ENCODE peak calls at places on chromosome 14, in ten cellular contexts. S is NT2/D1; B is CD8-positive, alpha-beta T cell; G is GM12878; O is HCT116; R is sigmoid colon; T is lung; J is tibial artery; F is transverse colon; D is A549. H is an unnamed sample.

GRCh38 chr14:90940318-90940962 is 120.0 kb downstream of the RPS6KA5 start:
- DNase-seq in S (no peak), B (no peak), G (no peak), O (no peak), R (no peak), T (no peak), J (no peak), F (no peak), D (no peak), H (no peak)

GRCh38 chr14:86052868-86053267 is 522.9 kb downstream of the FLRT2 start:
- DNase-seq in S (no peak), B (no peak), G (no peak), O (no peak), R (no peak), T (no peak), J (no peak), F (no peak), D (no peak), H (no peak)

GRCh38 chr14:64705406-64706118 is 1.3 kb downstream of the PLEKHG3 start:
- DNase-seq in S (no peak), B (no peak), G (no peak), O (no peak), R (peak; percentile 80), T (no peak), J (peak; percentile 66), F (no peak), D (no peak), H (no peak)

GRCh38 chr14:100628225-100628624 is 41.0 kb upstream of the BEGAIN start:
- DNase-seq in S (no peak), B (no peak), G (no peak), O (no peak), R (no peak), T (no peak), J (no peak), F (no peak), D (no peak), H (no peak)

GRCh38 chr14:34766611-34767010 is 52.2 kb upstream of the CFL2 start:
- DNase-seq in S (no peak), B (no peak), G (no peak), O (no peak), R (no peak), T (no peak), J (no peak), F (no peak), D (no peak), H (no peak)

GRCh38 chr14:38145142-38145541 is 62.6 kb upstream of the SSTR1 start:
- DNase-seq in S (no peak), B (no peak), G (no peak), O (no peak), R (no peak), T (no peak), J (no peak), F (no peak), D (no peak), H (no peak)

GRCh38 chr14:51085007-51085406 is 9.9 kb downstream of the TRIM9 start:
- DNase-seq in S (no peak), B (no peak), G (no peak), O (no peak), R (no peak), T (no peak), J (no peak), F (no peak), D (no peak), H (no peak)

GRCh38 chr14:71551291-71551955 is 380.8 kb upstream of the RGS6 start:
- DNase-seq in S (no peak), B (no peak), G (no peak), O (no peak), R (no peak), T (no peak), J (no peak), F (no peak), D (no peak), H (no peak)

GRCh38 chr14:48575772-48576171 is 900.4 kb upstream of the MDGA2 start:
- DNase-seq in S (no peak), B (no peak), G (no peak), O (no peak), R (no peak), T (no peak), J (no peak), F (no peak), D (no peak), H (no peak)

GRCh38 chr14:66476964-66477363 is 9.2 kb upstream of the CCDC196 start:
- DNase-seq in S (no peak), B (no peak), G (no peak), O (no peak), R (no peak), T (no peak), J (no peak), F (no peak), D (peak; percentile 4), H (no peak)

GRCh38 chr14:75363156-75363555 is 64.7 kb upstream of the JDP2 start:
- DNase-seq in S (no peak), B (no peak), G (no peak), O (no peak), R (no peak), T (no peak), J (no peak), F (no peak), D (no peak), H (no peak)
- H3K4me1 ChIP-seq in S (no peaks in the 10 kb centered on the region), B (no peaks in the 10 kb centered on the region), G (peaks cover 3% of the 10 kb centered on the region), O (no peaks in the 10 kb centered on the region), R (no peaks in the 10 kb centered on the region), T (no peaks in the 10 kb centered on the region), J (peaks cover 37% of the 10 kb centered on the region), F (no peaks in the 10 kb centered on the region), D (peaks cover 11% of the 10 kb centered on the region), H (peaks cover 12% of the 10 kb centered on the region)

DNA sequence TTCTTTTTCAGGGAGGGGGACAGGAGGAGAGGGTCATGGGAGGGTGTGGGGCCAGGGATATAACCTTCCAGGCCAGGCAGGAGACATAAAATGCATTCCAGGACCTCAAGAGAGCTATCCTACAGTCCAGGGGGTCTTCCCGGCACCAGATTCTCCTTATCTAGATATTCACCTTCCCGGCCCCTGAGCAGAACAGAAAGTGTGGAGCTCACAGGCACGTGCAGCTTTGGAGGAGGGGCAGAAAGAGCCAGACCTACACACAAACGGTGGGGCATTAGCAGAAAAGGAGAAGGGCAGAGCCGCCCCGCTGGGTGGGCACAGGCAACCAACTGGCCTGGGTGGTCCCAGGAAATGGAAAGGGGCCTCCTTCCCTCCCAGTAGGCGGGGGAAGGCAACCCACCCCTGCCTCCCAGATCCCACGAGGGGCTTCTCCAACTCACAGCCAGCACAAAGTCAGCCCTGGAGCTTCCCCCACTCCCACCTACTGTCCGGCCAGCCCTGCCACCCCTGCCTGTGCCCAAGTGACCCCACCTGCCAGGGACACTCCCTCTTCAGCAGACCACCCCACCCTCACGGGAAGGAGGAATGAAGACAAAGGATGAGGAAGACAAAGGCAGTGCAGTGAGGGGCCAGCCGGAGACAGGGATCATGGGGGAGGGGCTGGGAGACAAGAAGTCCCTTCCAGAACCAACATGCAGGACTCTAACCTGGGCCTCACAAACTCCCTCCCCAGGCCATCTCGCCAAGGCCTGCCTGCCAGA is 33.3 kb downstream of the CCDC85C start:
- DNase-seq in S (peak; percentile 47), B (no peak), G (no peak), O (no peak), R (no peak), T (no peak), J (no peak), F (no peak), D (no peak), H (no peak)
- H3K4me1 ChIP-seq in S (peaks cover 40% of the 10 kb centered on the region), B (no peaks in the 10 kb centered on the region), G (peaks cover 17% of the 10 kb centered on the region), O (peaks cover 52% of the 10 kb centered on the region), R (peaks cover 100% of the 10 kb centered on the region), T (peaks cover 4% of the 10 kb centered on the region), J (peaks cover 47% of the 10 kb centered on the region), F (peaks cover 80% of the 10 kb centered on the region), D (peaks cover 94% of the 10 kb centered on the region), H (peaks cover 30% of the 10 kb centered on the region)

GRCh38 chr14:68247281-68247680 is 427.7 kb downstream of the RAD51B start:
- DNase-seq in S (no peak), B (no peak), G (no peak), O (no peak), R (no peak), T (no peak), J (no peak), F (no peak), D (no peak), H (no peak)
- H3K4me1 ChIP-seq in S (peaks cover 2% of the 10 kb centered on the region), B (peaks cover 15% of the 10 kb centered on the region), G (peaks cover 40% of the 10 kb centered on the region), O (peaks cover 78% of the 10 kb centered on the region), R (peaks cover 87% of the 10 kb centered on the region), T (peaks cover 41% of the 10 kb centered on the region), J (peaks cover 82% of the 10 kb centered on the region), F (peaks cover 75% of the 10 kb centered on the region), D (peaks cover 69% of the 10 kb centered on the region), H (peaks cover 36% of the 10 kb centered on the region)

GRCh38 chr14:61724133-61724532 is 28.8 kb downstream of the HIF1A start:
- DNase-seq in S (no peak), B (no peak), G (no peak), O (no peak), R (no peak), T (no peak), J (no peak), F (no peak), D (no peak), H (no peak)

GRCh38 chr14:61718039-61718438 is 22.7 kb downstream of the HIF1A start:
- DNase-seq in S (no peak), B (no peak), G (no peak), O (no peak), R (no peak), T (no peak), J (no peak), F (no peak), D (no peak), H (no peak)

GRCh38 chr14:61716956-61717355 is 21.6 kb downstream of the HIF1A start:
- DNase-seq in S (no peak), B (no peak), G (no peak), O (no peak), R (no peak), T (no peak), J (no peak), F (no peak), D (no peak), H (no peak)

GRCh38 chr14:61720302-61720677 is 25.0 kb downstream of the HIF1A start:
- DNase-seq in S (no peak), B (no peak), G (no peak), O (no peak), R (no peak), T (no peak), J (no peak), F (no peak), D (no peak), H (no peak)

GRCh38 chr14:61719344-61720301 is 24.3 kb downstream of the HIF1A start:
- DNase-seq in S (no peak), B (peak; percentile 10), G (no peak), O (no peak), R (no peak), T (no peak), J (no peak), F (no peak), D (no peak), H (no peak)
- H3K4me1 ChIP-seq in S (no peaks in the 10 kb centered on the region), B (peaks cover 47% of the 10 kb centered on the region), G (peaks cover 20% of the 10 kb centered on the region), O (peaks cover 8% of the 10 kb centered on the region), R (peaks cover 33% of the 10 kb centered on the region), T (peaks cover 29% of the 10 kb centered on the region), J (peaks cover 53% of the 10 kb centered on the region), F (peaks cover 3% of the 10 kb centered on the region), D (peaks cover 99% of the 10 kb centered on the region), H (peaks cover 7% of the 10 kb centered on the region)

H was measured in ovary.